ENCODE peak calls at places on chromosomes 1 and 21, in seven cellular contexts. E is breast epithelium, V is IMR-90, T is prostate gland, Q is transverse colon, Z is right lobe of liver, Y is body of pancreas. G is an unnamed sample.

GRCh38 chr1:2151252-2151651 is 43.3 kb downstream of the FAAP20 start:
- DNase-seq in E (no peak), V (no peak), T (no peak), Q (no peak), Z (no peak), Y (no peak), G (no peak)

GRCh38 chr1:42165511-42166210 is 1.1 kb upstream of the GUCA2A start:
- DNase-seq in E (peak; percentile 89), V (peak; percentile 31), T (peak; percentile 90), Q (peak; percentile 94), Z (peak; percentile 65), Y (peak; percentile 69), G (no peak)

GRCh38 chr1:160844447-160845232 is 18.0 kb downstream of the CD244 start:
- DNase-seq in E (no peak), V (no peak), T (no peak), Q (no peak), Z (no peak), Y (no peak), G (no peak)

GRCh38 chr1:9279172-9279840 is 13.4 kb upstream of the SPSB1 start:
- DNase-seq in E (no peak), V (peak; percentile 55), T (no peak), Q (peak; percentile 83), Z (peak; percentile 24), Y (no peak), G (peak; percentile 60)

GRCh38 chr1:20126041-20126805 is 6.9 kb upstream of the PLA2G2D start:
- DNase-seq in E (no peak), V (no peak), T (no peak), Q (no peak), Z (no peak), Y (no peak), G (peak; percentile 40)

GRCh38 chr1:1236945-1237873 is 5.2 kb downstream of the B3GALT6 start:
- DNase-seq in E (no peak), V (no peak), T (no peak), Q (no peak), Z (no peak), Y (no peak), G (no peak)

GRCh38 chr1:227712648-227713047 is 22.5 kb downstream of the JMJD4 start:
- DNase-seq in E (no peak), V (no peak), T (no peak), Q (no peak), Z (no peak), Y (no peak), G (no peak)

GRCh38 chr1:17438176-17438976 is 1.1 kb downstream of the RCC2 start:
- DNase-seq in E (peak; percentile 41), V (peak; percentile 36), T (peak; percentile 54), Q (peak; percentile 78), Z (peak; percentile 77), Y (peak; percentile 57), G (peak; percentile 78)

GRCh38 chr1:46491500-46492268 is 2.0 kb downstream of the DMBX1 start:
- DNase-seq in E (no peak), V (no peak), T (no peak), Q (no peak), Z (no peak), Y (no peak), G (no peak)

GRCh38 chr1:45395051-45395450 is 54.8 kb upstream of the MUTYH start:
- DNase-seq in E (no peak), V (no peak), T (no peak), Q (no peak), Z (no peak), Y (no peak), G (no peak)

GRCh38 chr1:88650676-88651418 is 33.2 kb upstream of the PKN2 start:
- DNase-seq in E (no peak), V (peak; percentile 23), T (no peak), Q (no peak), Z (no peak), Y (no peak), G (no peak)

GRCh38 chr1:212609701-212610574 is 1.4 kb downstream of the ATF3 start:
- DNase-seq in E (no peak), V (no peak), T (peak; percentile 21), Q (no peak), Z (no peak), Y (no peak), G (no peak)

GRCh38 chr1:6090996-6091822 is 45.5 kb downstream of the KCNAB2 start:
- DNase-seq in E (no peak), V (no peak), T (no peak), Q (no peak), Z (no peak), Y (no peak), G (no peak)

GRCh38 chr1:204991342-204991844 is 51.6 kb upstream of the CNTN2 start:
- DNase-seq in E (no peak), V (no peak), T (no peak), Q (no peak), Z (no peak), Y (no peak), G (no peak)

GRCh38 chr1:38745476-38746410 is 113.8 kb downstream of the RRAGC start:
- DNase-seq in E (no peak), V (no peak), T (no peak), Q (no peak), Z (no peak), Y (no peak), G (no peak)

GRCh38 chr1:216960716-216961115 is 237.5 kb upstream of the ESRRG start:
- DNase-seq in E (no peak), V (peak; percentile 18), T (no peak), Q (no peak), Z (no peak), Y (no peak), G (no peak)

GRCh38 chr1:30172757-30173156 is 550.6 kb downstream of the MATN1 start:
- DNase-seq in E (no peak), V (no peak), T (no peak), Q (no peak), Z (no peak), Y (no peak), G (no peak)

GRCh38 chr1:182181167-182181572 is 119.7 kb upstream of the ZNF648 start:
- DNase-seq in E (peak; percentile 64), V (no peak), T (peak; percentile 80), Q (peak; percentile 15), Z (no peak), Y (peak; percentile 41), G (no peak)

GRCh38 chr21:43611598-43612369 is 47.5 kb downstream of the HSF2BP start:
- DNase-seq in E (peak; percentile 67), V (peak; percentile 95), T (peak; percentile 61), Q (peak; percentile 84), Z (peak; percentile 77), Y (peak; percentile 73), G (no peak)

GRCh38 chr1:243447342-243447741 is 191.5 kb downstream of the SDCCAG8 start:
- DNase-seq in E (no peak), V (peak; percentile 62), T (no peak), Q (no peak), Z (peak; percentile 58), Y (no peak), G (no peak)

GRCh38 chr1:190808035-190808434 is 330.4 kb upstream of the BRINP3 start:
- DNase-seq in E (no peak), V (no peak), T (no peak), Q (no peak), Z (no peak), Y (no peak), G (no peak)

GRCh38 chr1:104648269-104648691 is 898.6 kb downstream of the AMY1C start:
- DNase-seq in E (no peak), V (no peak), T (no peak), Q (no peak), Z (no peak), Y (no peak), G (no peak)

GRCh38 chr1:50208296-50208695 is 99.6 kb downstream of the ELAVL4 start:
- DNase-seq in E (no peak), V (no peak), T (no peak), Q (no peak), Z (no peak), Y (no peak), G (no peak)

GRCh38 chr1:205423814-205424399 is 2.1 kb upstream of the LEMD1 start:
- DNase-seq in E (no peak), V (no peak), T (no peak), Q (no peak), Z (no peak), Y (no peak), G (no peak)

GRCh38 chr21:39666026-39666425 is 53.3 kb downstream of the B3GALT5 start:
- DNase-seq in E (no peak), V (no peak), T (no peak), Q (no peak), Z (no peak), Y (no peak), G (no peak)

GRCh38 chr1:207851696-207852095 is 59.2 kb downstream of the CD34 start:
- DNase-seq in E (no peak), V (no peak), T (no peak), Q (no peak), Z (no peak), Y (no peak), G (no peak)

GRCh38 chr21:41834926-41835663 is 44.0 kb downstream of the PRDM15 start:
- DNase-seq in E (no peak), V (no peak), T (no peak), Q (no peak), Z (no peak), Y (no peak), G (peak; percentile 76)

GRCh38 chr21:41832230-41833137 is 46.7 kb downstream of the PRDM15 start:
- DNase-seq in E (no peak), V (no peak), T (no peak), Q (no peak), Z (no peak), Y (no peak), G (peak; percentile 71)

GRCh38 chr21:41831453-41831831 is 47.7 kb downstream of the PRDM15 start:
- DNase-seq in E (no peak), V (no peak), T (no peak), Q (no peak), Z (no peak), Y (no peak), G (no peak)

GRCh38 chr21:41834252-41834925 is 44.8 kb downstream of the PRDM15 start:
- DNase-seq in E (no peak), V (no peak), T (no peak), Q (no peak), Z (no peak), Y (no peak), G (peak; percentile 77)

GRCh38 chr21:41833138-41834115 is 45.7 kb downstream of the PRDM15 start:
- DNase-seq in E (no peak), V (no peak), T (no peak), Q (peak; percentile 59), Z (no peak), Y (no peak), G (no peak)
- H3K4me1 ChIP-seq in E (no peaks in the 10 kb centered on the region), V (no peaks in the 10 kb centered on the region), T (no peaks in the 10 kb centered on the region), Q (no peaks in the 10 kb centered on the region), Z (no peaks in the 10 kb centered on the region), Y (no peaks in the 10 kb centered on the region), G (no peaks in the 10 kb centered on the region)

GRCh38 chr21:46188226-46189212 is 4.3 kb upstream of the SPATC1L start:
- DNase-seq in E (peak; percentile 88), V (peak; percentile 58), T (peak; percentile 82), Q (no peak), Z (no peak), Y (no peak), G (no peak)
- TF ChIP-seq POLR2A in E (no peak), V (no peak), T (no peak), Q (no peak), Z (no peak), Y (no peak), G (no peak)

GRCh38 chr1:54371038-54371935 is 34.9 kb downstream of the SSBP3 start:
- DNase-seq in E (no peak), V (no peak), T (peak; percentile 73), Q (peak; percentile 54), Z (peak; percentile 65), Y (peak; percentile 58), G (no peak)
- H3K4me1 ChIP-seq in E (peaks cover 14% of the 10 kb centered on the region), V (peaks cover 12% of the 10 kb centered on the region), T (peaks cover 19% of the 10 kb centered on the region), Q (peaks cover 40% of the 10 kb centered on the region), Z (no peaks in the 10 kb centered on the region), Y (peaks cover 43% of the 10 kb centered on the region), G (peaks cover 30% of the 10 kb centered on the region)

GRCh38 chr1:27418326-27418761 is 25.9 kb downstream of the GPR3 start:
- DNase-seq in E (no peak), V (peak; percentile 96), T (peak; percentile 75), Q (peak; percentile 64), Z (no peak), Y (no peak), G (no peak)
- TF ChIP-seq POLR2A in E (no peak), V (no peak), T (no peak), Q (no peak), Z (no peak), Y (no peak), G (no peak)

G was measured in suprapubic skin.